ENCODE peak calls at places on chromosomes 4 and X, in four cellular contexts. X is HepG2, T is GM12878, W is K562. E is an unnamed sample.

GRCh38 chr4:36551697-36552214 is 270.3 kb downstream of the DTHD1 start:
- DNase-seq in T (peak), W (no peak), X (no peak), E (peak)

GRCh38 chrX:138745215-138745614 is 33.7 kb upstream of the FGF13 start:
- DNase-seq in W (peak), T (peak), X (peak), E (no peak)

GRCh38 chrX:71184803-71185495 is 38.1 kb upstream of the GJB1 start:
- DNase-seq in X (no peak), T (no peak), W (no peak), E (no peak)

GRCh38 chr4:38281416-38282071 is 321.3 kb downstream of the PTTG2 start:
- DNase-seq in T (no peak), W (peak), X (no peak), E (no peak)

GRCh38 chr4:184282251-184282713 is 64.6 kb upstream of the ENPP6 start:
- DNase-seq in W (no peak), T (peak), X (peak), E (no peak)

GRCh38 chr4:112348488-112349158 is 51.5 kb downstream of the ALPK1 start:
- DNase-seq in X (peak), T (no peak), W (peak), E (peak)

GRCh38 chr4:76200771-76201224 is 12.8 kb downstream of the SCARB2 start:
- DNase-seq in W (peak), X (peak), T (no peak), E (no peak)

GRCh38 chr4:150867148-150867547 is 147.9 kb downstream of the LRBA start:
- DNase-seq in T (peak), X (peak), W (peak), E (no peak)

GRCh38 chrX:112120737-112121136 is 38.2 kb upstream of the TRPC5 start:
- DNase-seq in W (no peak), T (no peak), X (no peak), E (no peak)

GRCh38 chr4:106315476-106315967 is 487 bp downstream of the TBCK start:
- DNase-seq in T (no peak), W (no peak), X (peak), E (no peak)

GRCh38 chr4:146585761-146586333 is 52.8 kb upstream of the POU4F2 start:
- DNase-seq in X (no peak), W (no peak), T (no peak), E (no peak)

GRCh38 chrX:28039258-28039657 is 58.0 kb upstream of the DCAF8L1 start:
- DNase-seq in W (no peak), X (no peak), T (no peak), E (no peak)

GRCh38 chr4:19038231-19038630 is 1016.7 kb upstream of the LCORL start:
- DNase-seq in W (no peak), T (no peak), X (no peak), E (no peak)

GRCh38 chr4:156197216-156197615 is 243.6 kb upstream of the CTSO start:
- DNase-seq in T (no peak), W (no peak), X (no peak), E (no peak)

GRCh38 chr4:2924765-2925301 is 38.4 kb downstream of the NOP14 start:
- DNase-seq in X (no peak), T (no peak), W (no peak), E (no peak)

GRCh38 chrX:38627683-38628082 is 66.3 kb downstream of the TSPAN7 start:
- DNase-seq in X (peak), T (no peak), W (peak), E (no peak)

GRCh38 chrX:8783100-8784098 is 17.8 kb downstream of the FAM9A start:
- DNase-seq in W (peak), T (no peak), X (peak), E (peak)

GRCh38 chr4:183124865-183125264 is 25.8 kb downstream of the WWC2 start:
- DNase-seq in T (no peak), W (no peak), X (no peak), E (no peak)

GRCh38 chr4:12555011-12555410 is 929.1 kb downstream of the RAB28 start:
- DNase-seq in W (no peak), T (no peak), X (no peak), E (no peak)

GRCh38 chr4:121736735-121737351 is 28.1 kb downstream of the SMIM43 start:
- DNase-seq in W (peak), X (peak), T (no peak), E (no peak)

GRCh38 chr4:47704693-47705325 is 133.1 kb downstream of the CORIN start:
- DNase-seq in X (peak), T (no peak), W (peak), E (peak)
- TF ChIP-seq SRF in X (no peak), T (no peak), W (no peak), E (no peak)

DNA sequence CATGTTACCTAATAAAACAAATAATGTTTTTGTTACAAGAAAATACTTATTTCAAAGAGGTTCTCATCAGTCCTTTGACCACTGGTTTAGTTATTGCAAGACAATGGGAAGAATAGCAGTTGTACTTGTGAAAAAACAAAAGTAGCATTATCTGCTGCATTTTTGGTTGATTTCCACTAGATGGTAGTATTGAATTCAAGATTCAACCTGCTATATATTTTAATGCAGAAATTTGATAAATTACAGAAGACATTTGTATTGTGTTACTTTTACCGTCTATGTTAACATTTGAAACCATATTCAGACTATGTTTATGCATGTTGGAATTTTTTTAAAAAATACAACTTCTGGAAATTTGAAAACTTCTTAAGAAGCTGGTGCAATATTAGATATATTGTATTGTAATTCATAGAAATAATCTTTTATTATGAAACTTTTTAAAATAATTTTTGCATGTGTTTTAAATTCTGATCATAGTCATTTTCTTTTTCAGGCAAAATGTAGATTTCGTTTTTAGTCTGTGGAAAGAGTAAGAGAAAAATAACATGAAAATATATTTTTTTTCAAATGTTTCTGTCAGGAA is 56.4 kb downstream of the SPCS3 start:
- DNase-seq in W (no peak), X (no peak), T (no peak), E (no peak)
- TF ChIP-seq GABPA in W (no peak), X (no peak), T (no peak), E (no peak)

DNA sequence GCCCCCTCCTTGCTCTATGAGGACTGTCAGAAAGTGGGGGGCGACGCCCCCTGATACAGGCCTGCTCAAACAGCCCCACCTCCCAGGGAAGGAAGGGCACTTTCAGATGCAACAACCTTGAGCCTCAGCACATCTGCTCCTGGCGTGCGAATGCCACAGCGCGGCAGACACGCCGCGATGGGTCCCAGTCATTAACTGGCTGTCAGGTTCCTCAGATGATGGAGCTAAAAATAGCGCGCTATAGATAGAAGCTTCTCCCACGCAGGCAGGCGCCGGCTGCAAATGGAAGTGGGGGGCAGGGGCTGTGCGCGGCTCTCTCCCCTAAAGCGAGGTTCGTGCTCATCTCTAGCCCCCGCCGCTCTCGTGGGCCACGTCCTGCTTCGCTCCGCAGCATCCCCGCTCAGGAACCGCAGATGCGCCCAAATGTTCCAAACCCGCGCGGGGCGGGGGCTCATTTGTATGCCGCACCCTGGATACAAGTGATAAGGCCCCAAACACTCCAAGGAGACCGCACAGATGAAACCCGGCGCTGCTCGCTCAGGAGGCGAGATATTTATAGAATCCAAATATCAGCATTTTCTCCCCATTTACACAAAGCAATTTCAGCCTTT is 57.7 kb upstream of the LGI2 start:
- DNase-seq in X (no peak), W (peak), T (no peak), E (no peak)
- TF ChIP-seq SRF in X (no peak), W (no peak), T (no peak), E (no peak)

GRCh38 chrX:123881330-123881729 is 21.5 kb downstream of the XIAP start:
- DNase-seq in X (no peak), W (no peak), T (no peak), E (no peak)

GRCh38 chrX:123884809-123885408 is 25.1 kb downstream of the XIAP start:
- DNase-seq in W (peak), X (peak), T (no peak), E (no peak)
- TF ChIP-seq GABPA in W (no peak), X (no peak), T (no peak), E (no peak)

GRCh38 chr4:25057299-25057698 is 26.6 kb upstream of the LGI2 start:
- DNase-seq in X (no peak), T (no peak), W (no peak), E (no peak)

GRCh38 chr4:25060179-25060578 is 29.4 kb upstream of the LGI2 start:
- DNase-seq in T (no peak), W (no peak), X (no peak), E (no peak)

GRCh38 chr4:25060586-25061340 is 30.0 kb upstream of the LGI2 start:
- DNase-seq in X (no peak), T (no peak), W (peak), E (no peak)

GRCh38 chr4:25061602-25062001 is 30.9 kb upstream of the LGI2 start:
- DNase-seq in W (no peak), X (no peak), T (no peak), E (no peak)

GRCh38 chr4:25058796-25059195 is 28.1 kb upstream of the LGI2 start:
- DNase-seq in W (no peak), T (no peak), X (no peak), E (no peak)
- TF ChIP-seq SRF in W (no peak), T (no peak), X (no peak), E (no peak)

GRCh38 chr4:7901274-7901845 is 38.3 kb downstream of the AFAP1 start:
- DNase-seq in T (no peak), X (no peak), W (no peak), E (no peak)

GRCh38 chr4:7900351-7900750 is 39.3 kb downstream of the AFAP1 start:
- DNase-seq in W (no peak), X (no peak), T (no peak), E (peak)

GRCh38 chr4:7899184-7899583 is 40.5 kb downstream of the AFAP1 start:
- DNase-seq in W (no peak), T (no peak), X (no peak), E (no peak)

GRCh38 chr4:7897811-7898210 is 41.9 kb downstream of the AFAP1 start:
- DNase-seq in T (no peak), X (no peak), W (no peak), E (peak)

DNA sequence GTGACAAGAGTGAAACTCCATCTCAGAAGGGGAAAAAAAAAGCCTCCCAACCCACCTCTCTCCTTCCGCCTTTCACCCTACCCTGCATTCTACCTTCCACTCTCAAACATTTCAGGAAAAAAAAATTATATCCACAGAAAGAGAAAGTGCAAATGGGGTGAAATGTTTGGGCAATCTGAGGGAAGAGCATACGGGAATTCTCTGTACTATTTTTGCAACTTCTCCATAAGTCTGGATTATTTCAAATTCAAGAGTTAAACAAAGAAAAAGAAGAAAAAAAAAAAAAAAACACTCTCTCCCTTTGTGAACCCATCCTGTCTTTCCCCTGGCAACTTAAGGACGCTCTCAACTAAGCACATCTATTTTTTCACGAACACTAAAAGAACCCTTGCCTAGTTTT is 41.3 kb downstream of the AFAP1 start:
- DNase-seq in W (no peak), X (no peak), T (no peak), E (no peak)
- TF ChIP-seq GABPA in W (no peak), X (no peak), T (no peak), E (no peak)

GRCh38 chrX:130746709-130747347 is 156.2 kb downstream of the ENOX2 start:
- DNase-seq in X (peak), T (no peak), W (no peak), E (no peak)
- TF ChIP-seq SRF in X (no peak), T (no peak), W (no peak), E (no peak)

GRCh38 chrX:109624022-109624421 is 950 bp downstream of the KCNE5 start:
- DNase-seq in X (no peak), W (no peak), T (no peak), E (no peak)

GRCh38 chrX:109624641-109625311 is at the start of gene KCNE5:
- DNase-seq in T (no peak), W (no peak), X (no peak), E (no peak)

GRCh38 chrX:109626637-109627036 is 1.7 kb upstream of the KCNE5 start:
- DNase-seq in T (no peak), W (peak), X (no peak), E (no peak)

GRCh38 chrX:109632906-109633504 is 8.0 kb upstream of the KCNE5 start:
- DNase-seq in T (no peak), X (no peak), W (peak), E (no peak)

GRCh38 chrX:109629310-109629709 is 4.3 kb upstream of the KCNE5 start:
- DNase-seq in X (no peak), W (no peak), T (no peak), E (no peak)
- TF ChIP-seq GABPA in X (no peak), W (no peak), T (no peak), E (no peak)

DNA sequence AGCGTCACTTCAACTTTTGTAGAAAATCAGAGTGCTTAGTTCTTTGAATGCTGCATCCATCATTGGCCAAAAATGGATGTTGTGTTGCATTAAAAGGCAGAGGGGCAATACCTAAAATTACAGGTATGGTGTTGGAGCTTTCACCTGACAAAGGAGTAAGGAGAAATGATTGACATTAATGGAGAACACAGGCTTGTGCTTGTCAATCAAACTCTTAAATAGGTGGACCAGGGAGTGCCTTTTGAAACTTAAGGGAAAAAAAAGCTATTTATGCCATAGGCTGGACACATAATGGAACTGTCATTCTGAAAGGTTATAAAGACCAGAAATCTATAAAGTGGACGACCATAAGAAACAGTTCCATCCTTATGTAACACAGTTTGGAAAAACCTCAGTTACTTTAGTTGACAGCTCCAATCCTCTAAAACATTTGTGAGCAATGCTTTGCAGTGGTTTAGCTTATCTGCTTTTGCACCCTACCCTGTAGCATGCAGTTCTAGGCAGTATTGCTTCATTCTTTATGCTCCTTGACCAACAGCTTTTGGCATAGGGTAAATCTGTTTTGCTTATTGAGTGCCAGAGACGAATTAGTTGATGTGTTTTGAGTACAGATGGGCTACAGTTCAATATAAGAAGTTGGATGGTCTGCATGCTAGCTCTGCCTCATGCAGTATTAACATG is 2.4 kb downstream of the HADH start:
- DNase-seq in W (peak), T (no peak), X (no peak), E (no peak)
- TF ChIP-seq SRF in W (no peak), T (no peak), X (no peak), E (no peak)